ENCODE peak calls at places on chromosomes 16 and 17, in five cellular contexts. One of them, this sample, is unnamed.

GRCh38 chr17:32318071-32318470 is 23.9 kb downstream of the C17orf75 start:
- DNase-seq in effector CD8-positive, alpha-beta T cell: no peak
- DNase-seq in NCI-H2029 treated with DMSO at 0.1 percent for 48 hours: no peak
- DNase-seq in heart left ventricle: no peak
- DNase-seq in brain microvascular endothelial cell: no peak
- DNase-seq in this sample: no peak

GRCh38 chr16:29922326-29922725 is 3.7 kb downstream of the KCTD13 start:
- DNase-seq in effector CD8-positive, alpha-beta T cell: no peak
- DNase-seq in NCI-H2029 treated with DMSO at 0.1 percent for 48 hours: no peak
- DNase-seq in heart left ventricle: no peak
- DNase-seq in brain microvascular endothelial cell: no peak
- DNase-seq in this sample: no peak

GRCh38 chr17:60908324-60908723 is 230.7 kb downstream of the BCAS3 start:
- DNase-seq in effector CD8-positive, alpha-beta T cell: no peak
- DNase-seq in NCI-H2029 treated with DMSO at 0.1 percent for 48 hours: no peak
- DNase-seq in heart left ventricle: no peak
- DNase-seq in brain microvascular endothelial cell: no peak
- DNase-seq in this sample: no peak

GRCh38 chr16:28068976-28069375 is 5.5 kb upstream of the GSG1L start:
- DNase-seq in effector CD8-positive, alpha-beta T cell: no peak
- DNase-seq in NCI-H2029 treated with DMSO at 0.1 percent for 48 hours: no peak
- DNase-seq in heart left ventricle: peak
- DNase-seq in brain microvascular endothelial cell: no peak
- DNase-seq in this sample: no peak

GRCh38 chr16:66842765-66843164 is 1.4 kb upstream of the CA7 start:
- DNase-seq in effector CD8-positive, alpha-beta T cell: no peak
- DNase-seq in NCI-H2029 treated with DMSO at 0.1 percent for 48 hours: peak
- DNase-seq in heart left ventricle: no peak
- DNase-seq in brain microvascular endothelial cell: no peak
- DNase-seq in this sample: no peak

GRCh38 chr17:60586288-60586974 is 13.6 kb upstream of the PPM1D start:
- DNase-seq in effector CD8-positive, alpha-beta T cell: no peak
- DNase-seq in NCI-H2029 treated with DMSO at 0.1 percent for 48 hours: peak
- DNase-seq in heart left ventricle: no peak
- DNase-seq in brain microvascular endothelial cell: no peak
- DNase-seq in this sample: no peak

GRCh38 chr16:4159726-4160125 is 43.5 kb upstream of the ADCY9 start:
- DNase-seq in effector CD8-positive, alpha-beta T cell: no peak
- DNase-seq in NCI-H2029 treated with DMSO at 0.1 percent for 48 hours: no peak
- DNase-seq in heart left ventricle: peak
- DNase-seq in brain microvascular endothelial cell: no peak
- DNase-seq in this sample: no peak

GRCh38 chr17:70307430-70307829 is 138.1 kb downstream of the KCNJ2 start:
- DNase-seq in effector CD8-positive, alpha-beta T cell: no peak
- DNase-seq in NCI-H2029 treated with DMSO at 0.1 percent for 48 hours: no peak
- DNase-seq in heart left ventricle: peak
- DNase-seq in brain microvascular endothelial cell: peak
- DNase-seq in this sample: no peak

This sample was measured in GM12865.